ENCODE peak calls at places on chromosomes 12 and 14, in four cellular contexts. X is DND-41, K is sigmoid colon, Q is tibial artery. O is an unnamed sample.

GRCh38 chr12:56158926-56159461 is 835 bp downstream of the MYL6 start:
- DNase-seq in X (peak; percentile 46), K (peak; percentile 97), Q (peak; percentile 94), O (peak; percentile 28)

GRCh38 chr12:89597210-89597609 is 71.4 kb upstream of the POC1B start:
- DNase-seq in X (no peak), K (no peak), Q (no peak), O (no peak)

GRCh38 chr12:64160021-64160717 is 61.9 kb downstream of the KICS2 start:
- DNase-seq in X (no peak), K (no peak), Q (no peak), O (no peak)

GRCh38 chr12:13534645-13535398 is 338.3 kb downstream of the EMP1 start:
- DNase-seq in X (peak; percentile 68), K (peak; percentile 72), Q (peak; percentile 80), O (no peak)

GRCh38 chr12:91432079-91432478 is 249.5 kb upstream of the DCN start:
- DNase-seq in X (no peak), K (no peak), Q (no peak), O (no peak)

GRCh38 chr12:38691164-38691563 is 214.2 kb downstream of the CPNE8 start:
- DNase-seq in X (no peak), K (no peak), Q (no peak), O (no peak)

GRCh38 chr14:91295276-91295845 is 50.9 kb upstream of the GPR68 start:
- DNase-seq in X (no peak), K (no peak), Q (no peak), O (no peak)

GRCh38 chr12:13094349-13094748 is 9.1 kb downstream of the GSG1 start:
- DNase-seq in X (no peak), K (no peak), Q (no peak), O (no peak)

GRCh38 chr14:61280526-61281185 is 482 bp downstream of the TMEM30B start:
- DNase-seq in X (no peak), K (no peak), Q (peak; percentile 54), O (peak; percentile 77)

GRCh38 chr12:105672576-105672975 is 342.1 kb downstream of the C12orf75 start:
- DNase-seq in X (no peak), K (peak; percentile 90), Q (peak; percentile 47), O (no peak)

GRCh38 chr12:103877934-103878510 is 37.0 kb upstream of the NT5DC3 start:
- DNase-seq in X (peak; percentile 67), K (peak; percentile 78), Q (peak; percentile 36), O (peak; percentile 60)

GRCh38 chr12:104653730-104654328 is 197.1 kb downstream of the CHST11 start:
- DNase-seq in X (no peak), K (no peak), Q (no peak), O (peak; percentile 16)

GRCh38 chr12:7869137-7869536 is 3.6 kb downstream of the SLC2A14 start:
- DNase-seq in X (no peak), K (no peak), Q (no peak), O (no peak)

GRCh38 chr12:43550831-43551270 is 1.2 kb downstream of the ADAMTS20 start:
- DNase-seq in X (no peak), K (no peak), Q (no peak), O (no peak)

DNA sequence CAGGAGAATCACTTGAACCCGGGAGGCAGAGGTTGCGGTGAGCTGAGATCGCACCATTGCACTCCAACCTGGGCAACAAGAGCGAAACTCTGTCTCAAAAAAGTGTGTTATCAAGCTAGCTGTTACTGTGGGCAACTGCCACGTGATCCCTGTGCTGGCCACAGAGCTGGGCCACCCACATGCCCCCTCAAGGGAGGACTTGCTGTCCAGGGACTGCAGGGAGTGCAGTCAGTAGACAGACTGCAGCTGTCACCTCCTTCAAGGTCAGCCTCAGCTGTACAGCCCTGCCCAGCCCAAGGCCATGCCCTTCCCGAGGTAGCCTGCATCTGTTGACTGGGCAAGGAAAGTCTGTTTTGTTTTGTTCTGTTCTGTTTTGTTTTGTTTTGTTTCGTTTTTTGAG is 46.6 kb upstream of the BICDL1 start:
- DNase-seq in X (no peak), K (no peak), Q (no peak), O (no peak)
- H3K4me1 ChIP-seq in X (no peaks in the 10 kb centered on the region), K (no peaks in the 10 kb centered on the region), Q (no peaks in the 10 kb centered on the region), O (no peaks in the 10 kb centered on the region)

GRCh38 chr12:45235087-45236025 is 19.5 kb downstream of the ANO6 start:
- DNase-seq in X (no peak), K (peak; percentile 68), Q (no peak), O (no peak)
- H3K27ac ChIP-seq in X (no peak overlapping the region), K (peak overlapping the region; percentile 86), Q (peak overlapping the region; percentile 87), O (no peak overlapping the region)

GRCh38 chr14:96195441-96196081 is 9.1 kb upstream of the BDKRB2 start:
- DNase-seq in X (no peak), K (no peak), Q (no peak), O (no peak)

GRCh38 chr14:96197969-96198368 is 6.7 kb upstream of the BDKRB2 start:
- DNase-seq in X (no peak), K (no peak), Q (no peak), O (no peak)

GRCh38 chr14:96201157-96201556 is 3.5 kb upstream of the BDKRB2 start:
- DNase-seq in X (no peak), K (no peak), Q (no peak), O (no peak)

GRCh38 chr14:96197163-96197852 is 7.3 kb upstream of the BDKRB2 start:
- DNase-seq in X (no peak), K (no peak), Q (no peak), O (no peak)

DNA sequence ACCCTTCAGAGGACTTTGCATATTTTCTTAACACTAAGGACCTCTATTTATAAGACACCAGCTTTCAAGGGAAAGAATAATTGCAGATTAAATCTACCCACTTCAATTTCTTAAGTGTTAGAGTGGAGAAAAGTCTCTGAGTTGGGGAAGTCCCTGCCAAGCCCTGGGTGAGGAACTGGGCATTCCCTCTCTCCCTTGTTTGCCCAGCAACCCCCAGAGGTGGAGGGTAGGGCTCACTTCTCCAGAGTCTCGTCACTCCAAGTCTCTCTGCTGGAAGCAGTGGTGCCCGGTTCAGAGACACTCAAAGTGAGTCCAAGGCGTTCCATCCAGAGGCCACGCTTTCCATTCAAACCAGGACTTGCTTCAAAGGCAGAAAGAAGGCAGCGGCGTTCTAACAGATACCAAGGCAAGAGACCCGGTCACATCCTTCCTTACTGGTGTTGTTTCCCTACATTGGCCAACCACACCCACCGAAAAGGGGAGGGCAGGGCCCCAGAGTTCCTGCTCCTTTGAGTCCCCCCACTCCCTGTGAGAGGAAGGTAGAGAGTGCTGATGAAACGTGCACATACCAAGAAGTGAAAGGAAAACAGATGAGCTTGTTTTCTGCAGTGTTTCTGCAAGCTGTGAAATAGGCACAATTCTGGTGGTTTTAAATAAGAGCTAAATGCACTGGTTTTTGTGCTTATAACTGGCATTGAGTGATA is 6.1 kb upstream of the BDKRB2 start:
- DNase-seq in X (no peak), K (no peak), Q (no peak), O (peak; percentile 8)
- H3K4me3 ChIP-seq in X (no peak overlapping the region), K (no peak overlapping the region), Q (no peak overlapping the region), O (no peak overlapping the region)

DNA sequence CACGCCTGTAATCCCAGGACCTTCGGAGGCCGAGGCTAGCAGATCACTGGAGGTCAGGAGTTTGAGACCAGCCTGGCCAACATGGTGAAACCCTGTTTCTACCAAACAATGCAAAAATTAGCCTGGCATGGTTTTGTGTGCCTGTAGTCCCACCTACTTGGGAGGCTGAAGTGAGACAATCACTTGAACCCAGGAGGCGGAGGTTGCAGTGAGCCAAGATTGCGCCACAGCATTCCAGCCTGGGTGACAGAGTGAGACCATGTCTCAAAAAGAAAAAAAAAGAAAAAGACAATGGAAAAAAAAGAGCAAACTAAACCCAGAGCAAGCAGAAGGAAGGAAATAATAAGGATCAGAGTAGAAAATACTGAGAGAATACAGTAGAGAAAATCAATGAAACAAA is 5.4 kb downstream of the CHURC1 start:
- DNase-seq in X (no peak), K (no peak), Q (no peak), O (no peak)
- H3K4me1 ChIP-seq in X (peaks cover 21% of the 10 kb centered on the region), K (peaks cover 46% of the 10 kb centered on the region), Q (no peaks in the 10 kb centered on the region), O (peaks cover 47% of the 10 kb centered on the region)

GRCh38 chr12:9634177-9634803 is 26.6 kb upstream of the KLRB1 start:
- DNase-seq in X (peak; percentile 76), K (no peak), Q (peak; percentile 42), O (peak; percentile 84)

GRCh38 chr12:9636150-9636549 is 28.4 kb upstream of the KLRB1 start:
- DNase-seq in X (no peak), K (no peak), Q (no peak), O (no peak)

GRCh38 chr12:9632766-9633165 is 25.1 kb upstream of the KLRB1 start:
- DNase-seq in X (no peak), K (no peak), Q (no peak), O (no peak)

GRCh38 chr12:9636807-9637206 is 29.1 kb upstream of the KLRB1 start:
- DNase-seq in X (no peak), K (no peak), Q (no peak), O (no peak)

GRCh38 chr12:9635014-9635413 is 27.3 kb upstream of the KLRB1 start:
- DNase-seq in X (no peak), K (no peak), Q (no peak), O (no peak)
- H3K27ac ChIP-seq in X (no peak overlapping the region), K (no peak overlapping the region), Q (no peak overlapping the region), O (peak overlapping the region; percentile 40)

GRCh38 chr14:38209572-38210159 is 2.0 kb downstream of the SSTR1 start:
- DNase-seq in X (no peak), K (peak; percentile 57), Q (no peak), O (no peak)

GRCh38 chr14:38211258-38211735 is 3.6 kb downstream of the SSTR1 start:
- DNase-seq in X (no peak), K (no peak), Q (no peak), O (no peak)

GRCh38 chr14:38210587-38211257 is 3.0 kb downstream of the SSTR1 start:
- DNase-seq in X (no peak), K (no peak), Q (no peak), O (no peak)

GRCh38 chr14:38210168-38210567 is 2.5 kb downstream of the SSTR1 start:
- DNase-seq in X (no peak), K (no peak), Q (peak; percentile 20), O (no peak)

GRCh38 chr14:38212996-38213395 is 5.3 kb downstream of the SSTR1 start:
- DNase-seq in X (no peak), K (no peak), Q (no peak), O (no peak)
- H3K4me3 ChIP-seq in X (no peak overlapping the region), K (no peak overlapping the region), Q (no peak overlapping the region), O (no peak overlapping the region)

DNA sequence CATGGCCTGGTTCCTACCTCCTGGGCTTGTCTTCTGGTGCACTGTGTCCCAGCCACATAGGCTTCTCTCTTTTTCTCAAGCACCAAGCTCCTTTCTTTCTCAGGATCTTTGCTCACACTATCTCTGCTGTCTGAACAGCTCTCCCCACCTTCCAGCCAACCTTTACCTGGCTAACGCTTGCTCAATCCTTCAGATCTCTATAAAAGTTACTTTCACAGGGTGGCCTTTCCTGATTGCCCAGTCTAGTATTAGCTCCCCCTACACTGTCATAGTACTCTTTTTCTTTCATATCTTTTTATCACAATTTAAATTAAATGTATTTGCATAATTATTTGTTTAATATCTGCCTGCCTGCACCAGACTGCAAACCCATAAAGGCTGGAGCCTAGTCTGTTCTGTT is 3.8 kb downstream of the PARP11 start:
- DNase-seq in X (no peak), K (no peak), Q (no peak), O (no peak)
- H3K4me1 ChIP-seq in X (peaks cover 47% of the 10 kb centered on the region), K (peaks cover 29% of the 10 kb centered on the region), Q (no peaks in the 10 kb centered on the region), O (peaks cover 23% of the 10 kb centered on the region)

GRCh38 chr12:54034784-54035310 is 2.0 kb downstream of the HOXC5 start:
- DNase-seq in X (no peak), K (no peak), Q (no peak), O (no peak)

GRCh38 chr12:54032627-54033100 is at the start of gene HOXC5:
- DNase-seq in X (peak; percentile 77), K (peak; percentile 87), Q (peak; percentile 65), O (peak; percentile 47)

GRCh38 chr12:54033106-54033979 is 493 bp downstream of the HOXC5 start:
- DNase-seq in X (no peak), K (no peak), Q (peak; percentile 61), O (no peak)

GRCh38 chr12:54035561-54036377 is 2.9 kb downstream of the HOXC5 start:
- DNase-seq in X (no peak), K (no peak), Q (no peak), O (no peak)

GRCh38 chr12:54033980-54034783 is 1.3 kb downstream of the HOXC5 start:
- DNase-seq in X (no peak), K (no peak), Q (no peak), O (no peak)
- H3K27ac ChIP-seq in X (no peak overlapping the region), K (peak overlapping the region; percentile 65), Q (peak overlapping the region; percentile 49), O (no peak overlapping the region)

O was measured in naive thymus-derived CD4-positive, alpha-beta T cell.